ENCODE peak calls at places on chromosomes 16 and 17, in six cellular contexts. One of them, this sample, is unnamed.

GRCh38 chr16:83992624-83993023 is 24.6 kb downstream of the NECAB2 start:
- DNase-seq in GM03348: peak
- DNase-seq in GM04504: peak
- DNase-seq in activated CD4-positive, CD25-positive, alpha-beta regulatory T cell treated with anti-CD3 and anti-CD28 coated beads, Interleukin-2, amount 50 U/mL, for 16 hours: no peak
- DNase-seq in NCI-H524 treated with DMSO at 0.1 percent for 48 hours: no peak
- DNase-seq in stimulated activated CD4-positive, alpha-beta T cell treated with anti-CD3 and anti-CD28 coated beads, Interleukin-1b, Interleukin-23, amount 100 ng/mL, for 1 hour: no peak
- DNase-seq in this sample: no peak

GRCh38 chr16:3095869-3096268 is 3.2 kb downstream of the ZSCAN10 start:
- DNase-seq in NCI-H524 treated with DMSO at 0.1 percent for 48 hours: no peak
- DNase-seq in GM03348: peak
- DNase-seq in GM04504: no peak
- DNase-seq in stimulated activated CD4-positive, alpha-beta T cell treated with anti-CD3 and anti-CD28 coated beads, Interleukin-1b, Interleukin-23, amount 100 ng/mL, for 1 hour: no peak
- DNase-seq in activated CD4-positive, CD25-positive, alpha-beta regulatory T cell treated with anti-CD3 and anti-CD28 coated beads, Interleukin-2, amount 50 U/mL, for 16 hours: no peak
- DNase-seq in this sample: no peak

GRCh38 chr16:82874251-82874650 is 247.5 kb downstream of the CDH13 start:
- DNase-seq in activated CD4-positive, CD25-positive, alpha-beta regulatory T cell treated with anti-CD3 and anti-CD28 coated beads, Interleukin-2, amount 50 U/mL, for 16 hours: no peak
- DNase-seq in stimulated activated CD4-positive, alpha-beta T cell treated with anti-CD3 and anti-CD28 coated beads, Interleukin-1b, Interleukin-23, amount 100 ng/mL, for 1 hour: no peak
- DNase-seq in GM04504: no peak
- DNase-seq in NCI-H524 treated with DMSO at 0.1 percent for 48 hours: no peak
- DNase-seq in GM03348: no peak
- DNase-seq in this sample: no peak

GRCh38 chr17:11986939-11987329 is 10.3 kb downstream of the ZNF18 start:
- DNase-seq in GM04504: peak
- DNase-seq in GM03348: peak
- DNase-seq in stimulated activated CD4-positive, alpha-beta T cell treated with anti-CD3 and anti-CD28 coated beads, Interleukin-1b, Interleukin-23, amount 100 ng/mL, for 1 hour: no peak
- DNase-seq in activated CD4-positive, CD25-positive, alpha-beta regulatory T cell treated with anti-CD3 and anti-CD28 coated beads, Interleukin-2, amount 50 U/mL, for 16 hours: no peak
- DNase-seq in NCI-H524 treated with DMSO at 0.1 percent for 48 hours: peak
- DNase-seq in this sample: no peak

GRCh38 chr16:64365448-64365858 is 756.4 kb downstream of the CDH11 start:
- DNase-seq in NCI-H524 treated with DMSO at 0.1 percent for 48 hours: no peak
- DNase-seq in GM03348: no peak
- DNase-seq in stimulated activated CD4-positive, alpha-beta T cell treated with anti-CD3 and anti-CD28 coated beads, Interleukin-1b, Interleukin-23, amount 100 ng/mL, for 1 hour: no peak
- DNase-seq in GM04504: no peak
- DNase-seq in activated CD4-positive, CD25-positive, alpha-beta regulatory T cell treated with anti-CD3 and anti-CD28 coated beads, Interleukin-2, amount 50 U/mL, for 16 hours: no peak
- DNase-seq in this sample: no peak

GRCh38 chr16:27434141-27435051 is 32.4 kb downstream of the IL21R start:
- DNase-seq in activated CD4-positive, CD25-positive, alpha-beta regulatory T cell treated with anti-CD3 and anti-CD28 coated beads, Interleukin-2, amount 50 U/mL, for 16 hours: no peak
- DNase-seq in NCI-H524 treated with DMSO at 0.1 percent for 48 hours: no peak
- DNase-seq in stimulated activated CD4-positive, alpha-beta T cell treated with anti-CD3 and anti-CD28 coated beads, Interleukin-1b, Interleukin-23, amount 100 ng/mL, for 1 hour: no peak
- DNase-seq in GM04504: no peak
- DNase-seq in GM03348: no peak
- DNase-seq in this sample: no peak

GRCh38 chr16:24652209-24652712 is 77.2 kb upstream of the TNRC6A start:
- DNase-seq in stimulated activated CD4-positive, alpha-beta T cell treated with anti-CD3 and anti-CD28 coated beads, Interleukin-1b, Interleukin-23, amount 100 ng/mL, for 1 hour: no peak
- DNase-seq in activated CD4-positive, CD25-positive, alpha-beta regulatory T cell treated with anti-CD3 and anti-CD28 coated beads, Interleukin-2, amount 50 U/mL, for 16 hours: no peak
- DNase-seq in GM04504: no peak
- DNase-seq in NCI-H524 treated with DMSO at 0.1 percent for 48 hours: no peak
- DNase-seq in GM03348: no peak
- DNase-seq in this sample: no peak

GRCh38 chr16:17343028-17343427 is 127.7 kb downstream of the XYLT1 start:
- DNase-seq in GM03348: no peak
- DNase-seq in NCI-H524 treated with DMSO at 0.1 percent for 48 hours: no peak
- DNase-seq in activated CD4-positive, CD25-positive, alpha-beta regulatory T cell treated with anti-CD3 and anti-CD28 coated beads, Interleukin-2, amount 50 U/mL, for 16 hours: no peak
- DNase-seq in GM04504: no peak
- DNase-seq in stimulated activated CD4-positive, alpha-beta T cell treated with anti-CD3 and anti-CD28 coated beads, Interleukin-1b, Interleukin-23, amount 100 ng/mL, for 1 hour: no peak
- DNase-seq in this sample: no peak

GRCh38 chr17:17492085-17492484 is 4.1 kb downstream of the RASD1 start:
- DNase-seq in activated CD4-positive, CD25-positive, alpha-beta regulatory T cell treated with anti-CD3 and anti-CD28 coated beads, Interleukin-2, amount 50 U/mL, for 16 hours: no peak
- DNase-seq in stimulated activated CD4-positive, alpha-beta T cell treated with anti-CD3 and anti-CD28 coated beads, Interleukin-1b, Interleukin-23, amount 100 ng/mL, for 1 hour: no peak
- DNase-seq in GM03348: no peak
- DNase-seq in NCI-H524 treated with DMSO at 0.1 percent for 48 hours: no peak
- DNase-seq in GM04504: no peak
- DNase-seq in this sample: no peak

GRCh38 chr17:77019955-77020379 is 120.8 kb upstream of the SEC14L1 start:
- DNase-seq in stimulated activated CD4-positive, alpha-beta T cell treated with anti-CD3 and anti-CD28 coated beads, Interleukin-1b, Interleukin-23, amount 100 ng/mL, for 1 hour: no peak
- DNase-seq in GM04504: no peak
- DNase-seq in activated CD4-positive, CD25-positive, alpha-beta regulatory T cell treated with anti-CD3 and anti-CD28 coated beads, Interleukin-2, amount 50 U/mL, for 16 hours: no peak
- DNase-seq in NCI-H524 treated with DMSO at 0.1 percent for 48 hours: no peak
- DNase-seq in GM03348: no peak
- DNase-seq in this sample: no peak

GRCh38 chr16:27179500-27180072 is 23.7 kb upstream of the KDM8 start:
- DNase-seq in stimulated activated CD4-positive, alpha-beta T cell treated with anti-CD3 and anti-CD28 coated beads, Interleukin-1b, Interleukin-23, amount 100 ng/mL, for 1 hour: peak
- DNase-seq in activated CD4-positive, CD25-positive, alpha-beta regulatory T cell treated with anti-CD3 and anti-CD28 coated beads, Interleukin-2, amount 50 U/mL, for 16 hours: peak
- DNase-seq in GM03348: peak
- DNase-seq in GM04504: no peak
- DNase-seq in NCI-H524 treated with DMSO at 0.1 percent for 48 hours: no peak
- DNase-seq in this sample: peak

GRCh38 chr17:29179232-29180036 is 764 bp downstream of the MYO18A start:
- DNase-seq in GM03348: no peak
- DNase-seq in stimulated activated CD4-positive, alpha-beta T cell treated with anti-CD3 and anti-CD28 coated beads, Interleukin-1b, Interleukin-23, amount 100 ng/mL, for 1 hour: no peak
- DNase-seq in NCI-H524 treated with DMSO at 0.1 percent for 48 hours: peak
- DNase-seq in GM04504: no peak
- DNase-seq in activated CD4-positive, CD25-positive, alpha-beta regulatory T cell treated with anti-CD3 and anti-CD28 coated beads, Interleukin-2, amount 50 U/mL, for 16 hours: no peak
- DNase-seq in this sample: no peak

GRCh38 chr17:80629298-80630028 is 84.8 kb downstream of the RPTOR start:
- DNase-seq in GM03348: no peak
- DNase-seq in NCI-H524 treated with DMSO at 0.1 percent for 48 hours: no peak
- DNase-seq in GM04504: no peak
- DNase-seq in activated CD4-positive, CD25-positive, alpha-beta regulatory T cell treated with anti-CD3 and anti-CD28 coated beads, Interleukin-2, amount 50 U/mL, for 16 hours: no peak
- DNase-seq in stimulated activated CD4-positive, alpha-beta T cell treated with anti-CD3 and anti-CD28 coated beads, Interleukin-1b, Interleukin-23, amount 100 ng/mL, for 1 hour: no peak
- DNase-seq in this sample: no peak

GRCh38 chr17:43601280-43602050 is 55.3 kb upstream of the ETV4 start:
- DNase-seq in GM04504: no peak
- DNase-seq in activated CD4-positive, CD25-positive, alpha-beta regulatory T cell treated with anti-CD3 and anti-CD28 coated beads, Interleukin-2, amount 50 U/mL, for 16 hours: no peak
- DNase-seq in GM03348: peak
- DNase-seq in NCI-H524 treated with DMSO at 0.1 percent for 48 hours: no peak
- DNase-seq in stimulated activated CD4-positive, alpha-beta T cell treated with anti-CD3 and anti-CD28 coated beads, Interleukin-1b, Interleukin-23, amount 100 ng/mL, for 1 hour: no peak
- DNase-seq in this sample: no peak

GRCh38 chr17:39929657-39930407 is 2.3 kb downstream of the LRRC3C start:
- DNase-seq in stimulated activated CD4-positive, alpha-beta T cell treated with anti-CD3 and anti-CD28 coated beads, Interleukin-1b, Interleukin-23, amount 100 ng/mL, for 1 hour: no peak
- DNase-seq in GM04504: peak
- DNase-seq in activated CD4-positive, CD25-positive, alpha-beta regulatory T cell treated with anti-CD3 and anti-CD28 coated beads, Interleukin-2, amount 50 U/mL, for 16 hours: no peak
- DNase-seq in GM03348: peak
- DNase-seq in NCI-H524 treated with DMSO at 0.1 percent for 48 hours: no peak
- DNase-seq in this sample: no peak

GRCh38 chr17:20966869-20967268 is 75.9 kb downstream of the USP22 start:
- DNase-seq in activated CD4-positive, CD25-positive, alpha-beta regulatory T cell treated with anti-CD3 and anti-CD28 coated beads, Interleukin-2, amount 50 U/mL, for 16 hours: no peak
- DNase-seq in NCI-H524 treated with DMSO at 0.1 percent for 48 hours: no peak
- DNase-seq in stimulated activated CD4-positive, alpha-beta T cell treated with anti-CD3 and anti-CD28 coated beads, Interleukin-1b, Interleukin-23, amount 100 ng/mL, for 1 hour: no peak
- DNase-seq in GM04504: no peak
- DNase-seq in GM03348: no peak
- DNase-seq in this sample: no peak

This sample was measured in DMS 273 treated with DMSO at 0.1 percent for 48 hours.